ENCODE peak calls at places on chromosomes 6 and 20, in four cellular contexts. One of them, this sample, is unnamed.

GRCh38 chr6:75296811-75297779 is 12.5 kb upstream of the TMEM30A start:
- DNase-seq in K562: peak; percentile 34
- DNase-seq in GM12878: no peak
- DNase-seq in HepG2: peak; percentile 57
- DNase-seq in this sample: no peak

GRCh38 chr6:563863-564262 is 93.0 kb downstream of the HUS1B start:
- DNase-seq in K562: no peak
- DNase-seq in GM12878: no peak
- DNase-seq in HepG2: no peak
- DNase-seq in this sample: no peak

GRCh38 chr6:132768051-132768517 is 10.4 kb upstream of the VNN2 start:
- DNase-seq in K562: peak; percentile 45
- DNase-seq in GM12878: no peak
- DNase-seq in HepG2: peak; percentile 55
- DNase-seq in this sample: peak; percentile 69

GRCh38 chr6:71349395-71349794 is 60.8 kb downstream of the OGFRL1 start:
- DNase-seq in K562: no peak
- DNase-seq in GM12878: no peak
- DNase-seq in HepG2: peak; percentile 2
- DNase-seq in this sample: no peak

GRCh38 chr6:140346461-140346860 is 972.0 kb upstream of the CITED2 start:
- DNase-seq in K562: no peak
- DNase-seq in GM12878: no peak
- DNase-seq in HepG2: no peak
- DNase-seq in this sample: no peak

GRCh38 chr6:6678185-6678671 is 89.7 kb downstream of the LY86 start:
- DNase-seq in K562: peak; percentile 55
- DNase-seq in GM12878: no peak
- DNase-seq in HepG2: peak; percentile 39
- DNase-seq in this sample: no peak

GRCh38 chr20:14521016-14521415 is 183.6 kb upstream of the FLRT3 start:
- DNase-seq in K562: no peak
- DNase-seq in GM12878: no peak
- DNase-seq in HepG2: no peak
- DNase-seq in this sample: no peak

GRCh38 chr6:124777834-124778233 is 184.4 kb upstream of the RNF217 start:
- DNase-seq in K562: no peak
- DNase-seq in GM12878: no peak
- DNase-seq in HepG2: no peak
- DNase-seq in this sample: no peak

GRCh38 chr20:4869290-4870193 is 131.8 kb downstream of the SLC23A2 start:
- DNase-seq in K562: no peak
- DNase-seq in GM12878: no peak
- DNase-seq in HepG2: no peak
- DNase-seq in this sample: no peak

GRCh38 chr6:52566201-52566600 is 10.7 kb downstream of the TRAM2 start:
- DNase-seq in K562: no peak
- DNase-seq in GM12878: peak; percentile 28
- DNase-seq in HepG2: no peak
- DNase-seq in this sample: no peak

GRCh38 chr6:155085582-155086253 is 90.6 kb downstream of the TIAM2 start:
- DNase-seq in K562: no peak
- DNase-seq in GM12878: no peak
- DNase-seq in HepG2: peak; percentile 77
- DNase-seq in this sample: no peak

GRCh38 chr20:11451793-11452291 is 465.9 kb upstream of the BTBD3 start:
- DNase-seq in K562: no peak
- DNase-seq in GM12878: no peak
- DNase-seq in HepG2: no peak
- DNase-seq in this sample: no peak

GRCh38 chr20:38962898-38963484 is 847 bp downstream of the DHX35 start:
- DNase-seq in K562: no peak
- DNase-seq in GM12878: no peak
- DNase-seq in HepG2: no peak
- DNase-seq in this sample: no peak

GRCh38 chr6:33925869-33926268 is 122.1 kb upstream of the MLN start:
- DNase-seq in K562: no peak
- DNase-seq in GM12878: no peak
- DNase-seq in HepG2: no peak
- DNase-seq in this sample: no peak

GRCh38 chr6:19837511-19838441 is 606 bp downstream of the ID4 start:
- DNase-seq in K562: no peak
- DNase-seq in GM12878: no peak
- DNase-seq in HepG2: peak; percentile 21
- DNase-seq in this sample: peak; percentile 51

GRCh38 chr20:56826306-56826970 is 197.3 kb downstream of the TFAP2C start:
- DNase-seq in K562: no peak
- DNase-seq in GM12878: no peak
- DNase-seq in HepG2: no peak
- DNase-seq in this sample: no peak

GRCh38 chr6:54991761-54992330 is 145.3 kb downstream of the FAM83B start:
- DNase-seq in K562: no peak
- DNase-seq in GM12878: no peak
- DNase-seq in HepG2: no peak
- DNase-seq in this sample: no peak

GRCh38 chr20:658731-659291 is 5.8 kb upstream of the SRXN1 start:
- DNase-seq in K562: peak; percentile 24
- DNase-seq in GM12878: no peak
- DNase-seq in HepG2: no peak
- DNase-seq in this sample: peak; percentile 33

GRCh38 chr6:144586986-144587385 is 301.9 kb downstream of the UTRN start:
- DNase-seq in K562: no peak
- DNase-seq in GM12878: no peak
- DNase-seq in HepG2: no peak
- DNase-seq in this sample: no peak

GRCh38 chr6:144583614-144583954 is 298.4 kb downstream of the UTRN start:
- DNase-seq in K562: no peak
- DNase-seq in GM12878: no peak
- DNase-seq in HepG2: no peak
- DNase-seq in this sample: no peak

GRCh38 chr6:144581807-144582537 is 296.8 kb downstream of the UTRN start:
- DNase-seq in K562: peak; percentile 24
- DNase-seq in GM12878: no peak
- DNase-seq in HepG2: peak; percentile 35
- DNase-seq in this sample: peak; percentile 13

GRCh38 chr6:144582939-144583613 is 297.9 kb downstream of the UTRN start:
- DNase-seq in K562: no peak
- DNase-seq in GM12878: peak; percentile 83
- DNase-seq in HepG2: no peak
- DNase-seq in this sample: peak; percentile 12

DNA sequence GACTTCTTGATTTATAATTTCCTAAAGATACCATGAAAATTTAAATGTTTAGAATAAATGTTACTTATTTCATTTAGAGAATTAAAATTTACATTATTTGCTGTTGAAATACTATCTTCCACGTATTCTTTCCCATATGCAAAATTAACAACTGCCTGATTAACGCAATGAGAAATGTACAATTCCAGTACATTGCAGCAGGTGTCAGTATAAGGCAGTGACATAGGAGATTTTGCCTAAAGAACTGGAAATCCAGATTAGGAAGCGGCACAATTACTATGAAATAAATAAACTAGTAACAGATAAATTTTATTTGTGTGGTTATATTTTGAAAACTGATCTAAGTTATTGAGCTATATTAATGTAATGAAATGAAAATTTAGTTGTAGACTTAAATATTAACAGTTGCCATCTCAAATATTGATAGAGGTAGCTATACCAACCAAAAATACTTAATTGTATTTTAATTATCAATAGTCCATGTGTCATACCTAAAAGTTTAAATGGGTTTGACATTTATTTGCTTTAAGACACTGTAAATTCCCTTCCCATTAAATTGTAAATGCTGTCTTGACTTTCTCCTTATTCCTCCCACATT is 300.2 kb downstream of the UTRN start:
- DNase-seq in K562: peak; percentile 21
- DNase-seq in GM12878: no peak
- DNase-seq in HepG2: peak; percentile 40
- DNase-seq in this sample: no peak
- TF ChIP-seq NR2C2 in K562: no peak
- TF ChIP-seq NR2C2 in GM12878: no peak
- TF ChIP-seq NR2C2 in HepG2: no peak
- TF ChIP-seq NR2C2 in this sample: no peak

GRCh38 chr6:135280375-135281136 is 99.4 kb downstream of the MYB start:
- DNase-seq in K562: no peak
- DNase-seq in GM12878: no peak
- DNase-seq in HepG2: no peak
- DNase-seq in this sample: no peak
- TF ChIP-seq CREM in K562: no peak
- TF ChIP-seq CREM in GM12878: no peak
- TF ChIP-seq CREM in HepG2: no peak
- TF ChIP-seq CREM in this sample: no peak

GRCh38 chr6:30750379-30750668 is 6.0 kb upstream of the IER3 start:
- DNase-seq in K562: no peak
- DNase-seq in GM12878: no peak
- DNase-seq in HepG2: no peak
- DNase-seq in this sample: no peak
- TF ChIP-seq NR2C2 in K562: no peak
- TF ChIP-seq NR2C2 in GM12878: no peak
- TF ChIP-seq NR2C2 in HepG2: no peak
- TF ChIP-seq NR2C2 in this sample: no peak

DNA sequence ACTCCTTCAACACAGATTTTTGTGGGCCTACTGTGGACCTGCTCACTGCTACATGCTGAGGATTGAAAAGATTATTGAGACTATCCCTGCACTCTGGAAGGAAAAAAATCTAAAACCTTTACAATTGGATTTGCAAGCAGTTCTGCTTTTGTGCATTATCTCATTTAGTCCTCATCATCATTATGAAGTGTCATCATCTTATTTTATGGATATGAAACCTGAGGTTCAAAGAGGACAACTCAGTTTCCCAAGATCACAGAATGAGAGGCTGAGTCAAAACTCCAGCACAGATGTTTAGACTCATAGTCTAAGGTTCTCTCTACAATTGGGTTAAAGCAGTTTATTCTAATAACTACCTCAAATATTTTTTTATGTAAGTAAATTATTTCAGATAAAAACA is 160.2 kb upstream of the MARCKS start:
- DNase-seq in K562: no peak
- DNase-seq in GM12878: no peak
- DNase-seq in HepG2: no peak
- DNase-seq in this sample: no peak
- TF ChIP-seq CREM in K562: no peak
- TF ChIP-seq CREM in GM12878: no peak
- TF ChIP-seq CREM in HepG2: no peak
- TF ChIP-seq CREM in this sample: no peak

GRCh38 chr20:34066476-34067090 is 45.5 kb downstream of the EIF2S2 start:
- DNase-seq in K562: no peak
- DNase-seq in GM12878: no peak
- DNase-seq in HepG2: no peak
- DNase-seq in this sample: no peak
- TF ChIP-seq NR2C2 in K562: no peak
- TF ChIP-seq NR2C2 in GM12878: no peak
- TF ChIP-seq NR2C2 in HepG2: no peak
- TF ChIP-seq NR2C2 in this sample: no peak

DNA sequence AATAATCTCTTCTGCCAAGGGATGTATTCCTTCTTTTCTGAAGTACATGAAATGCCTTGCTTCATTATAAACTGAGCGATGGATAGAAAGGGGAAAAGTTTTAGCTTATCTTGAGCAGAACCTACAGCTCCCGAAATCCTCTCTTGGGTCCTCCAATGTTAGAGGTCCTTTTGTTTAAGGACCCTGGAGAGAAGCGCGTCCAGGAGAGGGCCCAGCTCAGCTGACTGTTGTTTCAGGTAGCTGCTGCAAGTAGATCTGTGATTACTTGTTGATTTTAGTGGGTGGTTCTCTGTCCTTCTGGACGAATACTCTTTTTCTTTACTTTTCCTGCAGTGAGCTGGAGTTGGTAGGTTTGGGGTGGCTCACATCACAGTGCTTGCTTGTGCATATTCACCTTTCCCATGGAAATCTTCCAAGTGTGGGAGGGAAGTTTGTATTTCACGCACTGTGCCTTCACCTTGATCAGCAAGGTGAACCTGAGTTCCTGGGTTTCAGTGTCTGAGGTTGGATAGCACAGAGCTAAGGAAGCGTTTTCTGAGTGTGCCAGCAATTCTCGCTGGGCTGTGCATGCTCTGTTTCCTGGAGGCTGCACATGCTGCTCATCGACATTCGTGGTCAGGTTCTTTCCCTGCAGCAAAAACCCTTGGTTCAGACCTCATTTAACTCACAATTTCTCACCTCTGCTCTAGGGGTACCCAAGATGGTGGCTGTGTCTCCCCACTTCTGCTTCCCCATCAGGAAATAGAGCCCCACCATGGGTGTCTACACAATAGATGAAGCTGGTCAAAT is 176.3 kb downstream of the JARID2 start:
- DNase-seq in K562: no peak
- DNase-seq in GM12878: no peak
- DNase-seq in HepG2: no peak
- DNase-seq in this sample: no peak
- TF ChIP-seq CREM in K562: no peak
- TF ChIP-seq CREM in GM12878: no peak
- TF ChIP-seq CREM in HepG2: no peak
- TF ChIP-seq CREM in this sample: no peak

DNA sequence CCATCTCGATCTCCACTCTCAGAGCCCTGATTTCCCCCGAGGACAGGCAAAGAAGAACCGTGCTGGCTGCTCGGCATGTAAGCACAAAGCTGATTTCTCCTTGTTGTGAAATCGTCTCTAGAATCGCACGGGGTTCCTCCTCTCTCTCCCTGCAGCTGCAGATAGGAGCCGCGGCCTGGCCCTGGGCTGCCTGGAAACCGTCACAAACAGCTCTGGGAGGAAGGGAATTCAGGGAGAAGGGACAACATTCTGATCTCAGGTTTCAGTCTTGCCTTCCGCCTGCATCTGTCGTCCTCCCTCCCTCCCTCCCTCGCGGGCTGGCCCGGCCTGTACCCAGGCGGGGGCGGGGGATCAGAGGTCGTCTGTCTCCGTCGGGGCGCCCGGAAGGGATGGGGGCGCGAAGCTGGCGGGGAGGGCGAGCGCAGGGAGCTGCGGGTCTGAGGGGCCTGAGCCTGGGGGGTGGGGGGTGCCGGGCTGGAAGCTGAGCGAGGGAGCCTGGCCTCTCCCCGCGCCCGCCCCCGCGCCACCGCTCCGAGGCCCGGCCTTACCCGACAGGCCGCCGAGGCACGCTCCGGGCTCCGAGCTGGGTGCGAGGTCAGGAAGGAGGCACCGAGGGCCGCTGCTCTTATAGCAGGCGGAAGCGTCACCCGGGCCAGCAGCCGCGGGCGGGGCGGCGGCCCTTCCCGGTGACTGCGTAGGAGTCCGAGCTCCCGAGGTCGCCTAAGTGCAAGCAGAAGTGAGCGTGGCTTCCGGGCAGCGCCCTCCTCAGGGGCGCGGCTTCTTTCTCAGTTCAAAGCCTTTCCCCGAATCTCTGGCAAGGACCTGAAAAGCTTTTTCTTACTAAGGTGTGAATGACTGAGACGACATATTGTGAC is at the start of gene SERPINB1:
- DNase-seq in K562: peak; percentile 94
- DNase-seq in GM12878: no peak
- DNase-seq in HepG2: peak; percentile 97
- DNase-seq in this sample: peak; percentile 87
- TF ChIP-seq NR2C2 in K562: peak; percentile 83
- TF ChIP-seq NR2C2 in GM12878: no peak
- TF ChIP-seq NR2C2 in HepG2: peak; percentile 87
- TF ChIP-seq NR2C2 in this sample: peak; percentile 43

GRCh38 chr6:138486249-138487121 is 12.8 kb downstream of the NHSL1 start:
- DNase-seq in K562: no peak
- DNase-seq in GM12878: no peak
- DNase-seq in HepG2: peak; percentile 34
- DNase-seq in this sample: no peak
- TF ChIP-seq CREM in K562: no peak
- TF ChIP-seq CREM in GM12878: no peak
- TF ChIP-seq CREM in HepG2: no peak
- TF ChIP-seq CREM in this sample: no peak

GRCh38 chr20:62724692-62725595 is 16.3 kb downstream of the NTSR1 start:
- DNase-seq in K562: no peak
- DNase-seq in GM12878: no peak
- DNase-seq in HepG2: no peak
- DNase-seq in this sample: no peak
- TF ChIP-seq NR2C2 in K562: no peak
- TF ChIP-seq NR2C2 in GM12878: no peak
- TF ChIP-seq NR2C2 in HepG2: no peak
- TF ChIP-seq NR2C2 in this sample: no peak

This sample was measured in WTC11.